ENCODE peak calls at places on chromosomes 4 and X, in six cellular contexts. O, Z, L, A, R and U are unnamed samples.

GRCh38 chr4:173259310-173259709 is 74.8 kb downstream of the HMGB2 start:
- DNase-seq in O (no peak), Z (no peak), L (no peak), A (no peak), R (no peak), U (no peak)

GRCh38 chrX:104833401-104833800 is 267.4 kb downstream of the IL1RAPL2 start:
- DNase-seq in O (no peak), Z (peak), L (no peak), A (no peak), R (no peak), U (no peak)

GRCh38 chr4:173218411-173219125 is 50.0 kb downstream of the GALNT7 start:
- DNase-seq in O (no peak), Z (peak), L (no peak), A (no peak), R (no peak), U (no peak)

GRCh38 chrX:13044441-13044840 is at the start of gene FAM9C:
- DNase-seq in O (no peak), Z (no peak), L (no peak), A (no peak), R (no peak), U (no peak)

GRCh38 chrX:15114865-15115566 is 154.9 kb downstream of the ASB9 start:
- DNase-seq in O (no peak), Z (no peak), L (no peak), A (no peak), R (no peak), U (no peak)

GRCh38 chrX:104253567-104254441 is 929 bp downstream of the ESX1 start:
- DNase-seq in O (no peak), Z (no peak), L (no peak), A (no peak), R (no peak), U (no peak)

GRCh38 chr4:102503301-102503746 is 2.2 kb downstream of the NFKB1 start:
- DNase-seq in O (no peak), Z (no peak), L (no peak), A (no peak), R (peak), U (no peak)

GRCh38 chr4:74365761-74366160 is 816 bp downstream of the EREG start:
- DNase-seq in O (no peak), Z (no peak), L (no peak), A (no peak), R (no peak), U (no peak)

GRCh38 chr4:21512351-21512750 is 436.2 kb downstream of the KCNIP4 start:
- DNase-seq in O (no peak), Z (peak), L (no peak), A (no peak), R (peak), U (no peak)

GRCh38 chr4:660401-660800 is 13.7 kb downstream of the ATP5ME start:
- DNase-seq in O (no peak), Z (no peak), L (no peak), A (no peak), R (no peak), U (peak)

GRCh38 chrX:101595739-101596419 is 21.9 kb downstream of the ARMCX6 start:
- DNase-seq in O (no peak), Z (peak), L (no peak), A (no peak), R (peak), U (no peak)

GRCh38 chrX:46873746-46874145 is 36.9 kb downstream of the RP2 start:
- DNase-seq in O (no peak), Z (no peak), L (no peak), A (no peak), R (no peak), U (no peak)

GRCh38 chr4:86506591-86506990 is 87.5 kb upstream of the PTPN13 start:
- DNase-seq in O (no peak), Z (no peak), L (no peak), A (no peak), R (no peak), U (no peak)

GRCh38 chrX:9942086-9942485 is 25.1 kb upstream of the CLDN34 start:
- DNase-seq in O (no peak), Z (no peak), L (no peak), A (no peak), R (no peak), U (no peak)

GRCh38 chr4:184812181-184812542 is 13.6 kb downstream of the ACSL1 start:
- DNase-seq in O (no peak), Z (no peak), L (peak), A (no peak), R (no peak), U (no peak)

GRCh38 chr4:184815046-184815877 is 10.5 kb downstream of the ACSL1 start:
- DNase-seq in O (peak), Z (peak), L (peak), A (peak), R (peak), U (peak)

GRCh38 chr4:184812651-184813181 is 13.1 kb downstream of the ACSL1 start:
- DNase-seq in O (peak), Z (peak), L (peak), A (no peak), R (no peak), U (no peak)

GRCh38 chr4:184816962-184817361 is 8.8 kb downstream of the ACSL1 start:
- DNase-seq in O (no peak), Z (no peak), L (no peak), A (no peak), R (peak), U (no peak)

GRCh38 chr4:184814686-184815045 is 11.1 kb downstream of the ACSL1 start:
- DNase-seq in O (peak), Z (no peak), L (peak), A (no peak), R (no peak), U (no peak)
- H3K4me3 ChIP-seq in O (no peak), Z (no peak), L (peak), A (no peak), R (peak), U (peak)

DNA sequence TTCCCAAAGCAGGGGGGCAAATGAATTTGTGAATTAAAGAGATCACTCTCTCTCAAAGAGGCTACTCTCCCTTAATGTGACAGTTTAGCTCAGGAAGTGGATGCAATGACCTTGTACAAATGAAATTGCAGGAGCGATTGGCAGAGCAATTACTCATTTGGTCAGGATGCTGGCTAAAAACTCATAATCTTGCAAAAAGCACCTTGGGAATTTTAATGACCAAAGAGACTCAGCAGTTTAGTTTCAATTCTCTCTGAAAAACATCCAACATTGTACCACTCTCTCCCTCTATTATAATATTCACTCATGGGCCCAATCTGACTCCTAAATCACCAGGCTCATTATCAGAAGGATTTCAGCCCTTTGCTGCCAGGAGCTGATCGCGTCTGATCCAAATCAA is 26.1 kb downstream of the PDGFC start:
- DNase-seq in O (no peak), Z (no peak), L (no peak), A (no peak), R (no peak), U (no peak)
- H3K4me3 ChIP-seq in O (no peak), Z (no peak), L (no peak), A (no peak), R (no peak), U (no peak)

DNA sequence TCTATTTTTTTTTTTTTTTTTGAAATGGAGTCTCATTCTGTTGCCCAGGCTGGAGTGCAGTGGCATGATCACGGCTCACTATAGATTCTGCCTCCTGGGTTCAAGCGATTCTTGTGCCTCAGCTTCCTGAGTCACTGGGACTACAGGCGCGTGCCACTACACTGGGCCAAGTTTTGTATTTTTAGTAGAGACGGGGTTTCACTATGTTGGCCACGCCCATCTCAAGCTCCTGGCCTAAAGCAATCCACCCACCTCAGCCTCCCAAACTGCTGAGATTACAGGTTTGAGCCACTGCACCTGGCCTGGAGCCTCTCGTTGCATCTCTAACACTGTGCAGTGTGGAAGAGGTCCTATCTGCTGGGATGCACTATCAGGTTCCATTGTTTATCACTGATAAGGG is 893.7 kb downstream of the TRIML1 start:
- DNase-seq in O (no peak), Z (no peak), L (no peak), A (no peak), R (no peak), U (no peak)
- H3K4me3 ChIP-seq in O (no peak), Z (no peak), L (no peak), A (no peak), R (no peak), U (no peak)

DNA sequence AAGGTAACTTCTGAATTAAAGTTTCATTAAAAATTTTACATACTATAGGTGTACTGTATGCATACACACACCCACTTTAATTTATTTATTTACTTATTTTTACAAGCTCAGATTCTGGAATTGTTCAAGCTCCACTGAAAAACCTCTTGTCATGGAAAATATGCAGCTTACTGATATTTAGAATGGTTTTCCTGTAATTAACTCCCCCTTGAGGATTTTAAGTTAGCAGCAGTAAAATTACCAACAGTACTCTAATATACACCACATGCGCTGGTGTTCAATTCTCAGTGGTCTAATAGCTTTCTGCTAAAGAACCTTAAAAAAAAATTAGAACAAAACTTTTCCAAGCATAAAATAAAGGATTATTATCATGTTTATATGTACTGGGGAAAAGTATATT is 12.0 kb downstream of the MAB21L2 start:
- DNase-seq in O (no peak), Z (no peak), L (no peak), A (no peak), R (no peak), U (no peak)
- H3K4me3 ChIP-seq in O (no peak), Z (no peak), L (no peak), A (no peak), R (no peak), U (no peak)

GRCh38 chrX:93673869-93674271 is at the start of gene FAM133A:
- DNase-seq in O (no peak), Z (peak), L (no peak), A (no peak), R (no peak), U (no peak)

GRCh38 chrX:93673056-93673868 is at the start of gene NAP1L3:
- DNase-seq in O (peak), Z (peak), L (peak), A (peak), R (no peak), U (no peak)
- H3K4me3 ChIP-seq in O (peak), Z (peak), L (peak), A (peak), R (no peak), U (peak)

DNA sequence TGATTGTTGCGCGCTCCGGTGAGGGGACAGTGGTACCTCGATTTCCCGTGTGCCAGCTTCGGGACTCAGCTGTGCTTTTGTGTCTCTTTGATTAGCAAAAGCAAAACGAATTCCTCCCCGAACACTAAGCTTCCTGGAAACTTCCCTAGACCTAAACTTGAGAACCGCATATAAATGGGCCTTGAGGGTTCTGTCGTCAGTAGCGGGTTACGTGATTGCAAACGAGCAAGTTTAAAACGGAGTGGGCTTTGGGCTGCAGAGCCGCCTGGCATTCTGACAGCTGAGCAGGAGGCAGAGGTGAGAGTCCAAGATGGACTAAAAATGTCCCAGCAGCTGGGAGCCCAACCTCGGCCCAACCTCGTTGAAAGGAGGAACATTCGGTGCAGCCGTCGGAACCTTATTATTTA is 1.2 kb upstream of the TAPT1 start:
- DNase-seq in O (peak), Z (peak), L (peak), A (peak), R (peak), U (no peak)
- H3K4me3 ChIP-seq in O (peak), Z (peak), L (peak), A (peak), R (peak), U (peak)

GRCh38 chr4:6201580-6202091 is 1.3 kb upstream of the JAKMIP1 start:
- DNase-seq in O (no peak), Z (no peak), L (no peak), A (no peak), R (peak), U (no peak)

GRCh38 chr4:6198768-6199343 is 1.5 kb downstream of the JAKMIP1 start:
- DNase-seq in O (peak), Z (no peak), L (peak), A (no peak), R (no peak), U (no peak)

GRCh38 chr4:6200011-6200921 is at the start of gene JAKMIP1:
- DNase-seq in O (peak), Z (peak), L (no peak), A (peak), R (peak), U (no peak)

GRCh38 chr4:6199344-6199921 is 916 bp downstream of the JAKMIP1 start:
- DNase-seq in O (peak), Z (peak), L (peak), A (no peak), R (no peak), U (no peak)

DNA sequence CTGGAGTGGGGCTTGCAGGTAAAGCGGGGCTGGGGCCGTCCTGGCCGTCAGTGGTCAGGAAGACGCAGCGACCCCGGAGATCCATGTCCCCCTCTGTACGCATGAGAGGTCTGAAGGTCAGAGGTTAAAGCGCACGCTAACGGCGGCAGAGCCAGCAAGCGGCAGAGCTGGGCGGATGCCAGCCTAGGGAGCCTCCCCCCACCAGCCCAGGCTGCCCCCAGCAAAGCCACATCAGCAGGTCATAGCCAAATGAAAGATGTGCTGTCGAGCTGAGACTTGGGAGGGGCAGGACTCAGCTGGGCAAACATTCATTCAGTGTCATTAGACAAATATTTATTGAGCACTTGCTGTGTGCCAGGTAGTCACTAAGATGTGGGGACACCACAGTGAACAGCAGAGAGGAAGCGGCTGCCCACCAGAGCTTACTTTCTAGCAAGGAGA is 593 bp upstream of the JAKMIP1 start:
- DNase-seq in O (no peak), Z (no peak), L (no peak), A (no peak), R (peak), U (no peak)
- H3K4me3 ChIP-seq in O (peak), Z (no peak), L (peak), A (no peak), R (peak), U (peak)

GRCh38 chr4:15479913-15480185 is 10.2 kb downstream of the CC2D2A start:
- DNase-seq in O (no peak), Z (peak), L (no peak), A (no peak), R (no peak), U (no peak)
- H3K4me3 ChIP-seq in O (peak), Z (peak), L (peak), A (no peak), R (no peak), U (peak)